ENCODE peak calls at places on chromosomes 13 and 19, in five cellular contexts. A, S, W, X and T are unnamed samples.

GRCh38 chr19:33499248-33499647 is 22.3 kb downstream of the PEPD start:
- DNase-seq in A (no peak), S (no peak), W (no peak), X (no peak), T (no peak)

GRCh38 chr19:46241676-46242075 is 12.1 kb downstream of the IGFL1 start:
- DNase-seq in A (no peak), S (no peak), W (no peak), X (no peak), T (no peak)

GRCh38 chr13:102244617-102245227 is 157.1 kb downstream of the FGF14 start:
- DNase-seq in A (no peak), S (no peak), W (no peak), X (no peak), T (no peak)

GRCh38 chr19:17281391-17282304 is at the start of gene ANKLE1:
- DNase-seq in A (peak; percentile 18), S (peak; percentile 86), W (no peak), X (no peak), T (peak; percentile 25)

GRCh38 chr19:1177322-1178114 is 3.5 kb upstream of the SBNO2 start:
- DNase-seq in A (no peak), S (no peak), W (peak; percentile 96), X (peak; percentile 88), T (no peak)

GRCh38 chr19:48698046-48698445 is 2.3 kb downstream of the FUT2 start:
- DNase-seq in A (no peak), S (no peak), W (peak; percentile 80), X (peak; percentile 49), T (no peak)

GRCh38 chr19:48837081-48837524 is 812 bp upstream of the HSD17B14 start:
- DNase-seq in A (peak; percentile 81), S (peak; percentile 91), W (peak; percentile 83), X (no peak), T (peak; percentile 85)

GRCh38 chr19:35543280-35544109 is 1.9 kb upstream of the TMEM147 start:
- DNase-seq in A (no peak), S (no peak), W (no peak), X (no peak), T (no peak)

GRCh38 chr19:20423381-20424207 is 142.0 kb downstream of the ZNF737 start:
- DNase-seq in A (peak; percentile 3), S (peak; percentile 52), W (peak; percentile 66), X (no peak), T (peak; percentile 35)

GRCh38 chr19:51751655-51752054 is at the start of gene FPR1:
- DNase-seq in A (no peak), S (no peak), W (peak; percentile 88), X (no peak), T (no peak)

GRCh38 chr19:45187421-45188100 is 9.0 kb downstream of the BLOC1S3 start:
- DNase-seq in A (no peak), S (peak; percentile 68), W (no peak), X (no peak), T (no peak)

GRCh38 chr13:41995946-41996345 is 35.0 kb upstream of the VWA8 start:
- DNase-seq in A (no peak), S (peak; percentile 24), W (peak; percentile 61), X (peak; percentile 45), T (no peak)

GRCh38 chr19:49190781-49191180 is 33.2 kb downstream of the TRPM4 start:
- DNase-seq in A (no peak), S (no peak), W (no peak), X (no peak), T (no peak)

GRCh38 chr13:62096652-62097051 is 681.0 kb upstream of the PCDH20 start:
- DNase-seq in A (no peak), S (no peak), W (no peak), X (no peak), T (no peak)

GRCh38 chr19:7469654-7470285 is 19.1 kb downstream of the PEX11G start:
- DNase-seq in A (no peak), S (no peak), W (no peak), X (no peak), T (no peak)

GRCh38 chr13:20177049-20177831 is 15.5 kb downstream of the GJB2 start:
- DNase-seq in A (no peak), S (no peak), W (no peak), X (no peak), T (no peak)

GRCh38 chr19:38993271-38993670 is 17.7 kb upstream of the FBXO17 start:
- DNase-seq in A (no peak), S (no peak), W (peak; percentile 71), X (no peak), T (no peak)

GRCh38 chr13:27952931-27953670 is 16.0 kb downstream of the CDX2 start:
- DNase-seq in A (no peak), S (no peak), W (no peak), X (no peak), T (no peak)

GRCh38 chr19:8696993-8697392 is 1.6 kb downstream of the ACTL9 start:
- DNase-seq in A (no peak), S (no peak), W (no peak), X (no peak), T (no peak)

GRCh38 chr13:60591348-60591747 is 194.3 kb downstream of the TDRD3 start:
- DNase-seq in A (no peak), S (peak; percentile 53), W (peak; percentile 93), X (peak; percentile 99), T (no peak)

GRCh38 chr19:3534375-3535234 is 4.4 kb upstream of the TEKTIP1 start:
- DNase-seq in A (no peak), S (no peak), W (no peak), X (no peak), T (no peak)

GRCh38 chr19:35641515-35642151 is at the start of gene ETV2:
- DNase-seq in A (peak; percentile 18), S (peak; percentile 45), W (peak; percentile 54), X (no peak), T (no peak)

GRCh38 chr13:49777746-49778614 is 14.5 kb downstream of the KPNA3 start:
- DNase-seq in A (no peak), S (no peak), W (no peak), X (no peak), T (no peak)

GRCh38 chr19:32570081-32570785 is 10.8 kb upstream of the PDCD5 start:
- DNase-seq in A (peak; percentile 32), S (peak; percentile 63), W (peak; percentile 66), X (peak; percentile 26), T (peak; percentile 66)

GRCh38 chr13:66774046-66774445 is 456.1 kb downstream of the PCDH9 start:
- DNase-seq in A (no peak), S (no peak), W (no peak), X (no peak), T (no peak)

GRCh38 chr13:34347784-34348573 is 530.0 kb downstream of the RFC3 start:
- DNase-seq in A (no peak), S (peak; percentile 2), W (no peak), X (no peak), T (no peak)

GRCh38 chr19:42553292-42554045 is 25.2 kb upstream of the CEACAM1 start:
- DNase-seq in A (no peak), S (no peak), W (peak; percentile 82), X (peak; percentile 26), T (no peak)

GRCh38 chr19:575527-576506 is 3.4 kb downstream of the BSG start:
- DNase-seq in A (no peak), S (no peak), W (peak; percentile 46), X (no peak), T (no peak)

GRCh38 chr19:14165986-14166385 is 29.6 kb upstream of the ASF1B start:
- DNase-seq in A (no peak), S (peak; percentile 15), W (no peak), X (no peak), T (no peak)

GRCh38 chr13:21823416-21823815 is 152.5 kb downstream of the FGF9 start:
- DNase-seq in A (no peak), S (no peak), W (no peak), X (no peak), T (no peak)

GRCh38 chr19:40941481-40942219 is 49.4 kb upstream of the CYP2B6 start:
- DNase-seq in A (no peak), S (no peak), W (no peak), X (no peak), T (no peak)

DNA sequence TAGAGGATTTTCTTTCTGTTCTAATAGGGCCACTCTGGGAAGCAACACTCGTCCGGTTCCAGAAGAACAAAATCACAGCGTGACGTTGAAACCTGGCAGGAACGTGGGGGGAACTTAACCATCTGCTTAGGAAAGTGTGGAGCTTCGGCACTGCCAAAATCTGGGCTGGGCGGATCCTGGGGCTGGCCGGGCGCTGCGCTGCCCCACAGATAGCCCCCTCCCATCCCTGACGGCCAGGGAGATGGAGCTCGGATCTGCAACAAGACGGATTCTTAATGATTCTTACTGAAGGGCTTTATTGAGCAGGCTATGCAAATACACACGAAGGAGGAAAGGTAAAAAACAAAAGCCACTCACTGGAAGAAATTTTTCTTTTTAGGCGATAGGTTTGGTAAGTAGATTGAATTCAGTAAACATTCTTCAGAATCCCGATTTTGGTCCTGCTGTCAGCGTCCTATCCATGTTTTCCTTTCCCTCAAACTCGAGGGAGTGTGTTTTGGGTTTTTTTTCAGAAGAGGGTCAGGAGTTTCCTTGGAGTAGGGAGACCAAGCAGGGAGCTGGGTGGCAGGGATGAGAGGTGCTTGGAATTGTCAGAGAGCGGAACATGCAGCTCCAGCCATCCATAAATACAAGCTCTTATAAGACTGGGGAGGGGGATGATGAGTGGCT is 1.4 kb upstream of the PCDH8 start:
- DNase-seq in A (no peak), S (no peak), W (no peak), X (no peak), T (no peak)
- TF ChIP-seq CTCF in A (no peak), S (no peak), W (no peak), X (no peak), T (no peak)

GRCh38 chr19:50478901-50479715 is 2.5 kb upstream of the GARIN5A start:
- DNase-seq in A (no peak), S (peak; percentile 20), W (peak; percentile 54), X (no peak), T (no peak)
- TF ChIP-seq CTCF in A (peak; percentile 59), S (peak; percentile 23), W (peak; percentile 74), X (peak; percentile 66), T (peak; percentile 64)

GRCh38 chr13:32256243-32256642 is 58.9 kb downstream of the ZAR1L start:
- DNase-seq in A (no peak), S (no peak), W (no peak), X (no peak), T (no peak)

GRCh38 chr13:32257649-32258048 is 57.5 kb downstream of the ZAR1L start:
- DNase-seq in A (no peak), S (no peak), W (no peak), X (no peak), T (no peak)

GRCh38 chr13:32262165-32262564 is 53.0 kb downstream of the ZAR1L start:
- DNase-seq in A (no peak), S (no peak), W (peak; percentile 30), X (no peak), T (no peak)

GRCh38 chr13:32261567-32261966 is 53.6 kb downstream of the ZAR1L start:
- DNase-seq in A (no peak), S (no peak), W (peak; percentile 94), X (peak; percentile 44), T (no peak)

GRCh38 chr13:32259116-32259515 is 56.0 kb downstream of the ZAR1L start:
- DNase-seq in A (no peak), S (no peak), W (no peak), X (no peak), T (no peak)
- TF ChIP-seq CTCF in A (peak; percentile 29), S (peak; percentile 11), W (no peak), X (peak; percentile 16), T (peak; percentile 27)

GRCh38 chr13:106213028-106213427 is 322.4 kb downstream of the EFNB2 start:
- DNase-seq in A (no peak), S (no peak), W (no peak), X (no peak), T (no peak)
- TF ChIP-seq CTCF in A (no peak), S (no peak), W (no peak), X (no peak), T (no peak)